ENCODE peak calls at places on chromosomes 7 and 10, in five cellular contexts. E is A549, G is HepG2, P is neural progenitor cell, V is AG09309. B is an unnamed sample.

GRCh38 chr7:37765872-37766525 is 82.4 kb upstream of the NME8 start:
- DNase-seq in E (no peak), G (no peak), P (no peak), V (no peak), B (no peak)

GRCh38 chr10:15214237-15214636 is 45.7 kb upstream of the NMT2 start:
- DNase-seq in E (no peak), G (no peak), P (no peak), V (no peak), B (no peak)

GRCh38 chr10:114593816-114594468 is 64.1 kb downstream of the ABLIM1 start:
- DNase-seq in E (no peak), G (no peak), P (no peak), V (no peak), B (no peak)

GRCh38 chr7:100626530-100627237 is 14.3 kb downstream of the MOSPD3 start:
- DNase-seq in E (peak; percentile 98), G (no peak), P (peak; percentile 89), V (peak; percentile 11), B (peak; percentile 89)

GRCh38 chr10:104307576-104308438 is 30.5 kb downstream of the ITPRIP start:
- DNase-seq in E (no peak), G (no peak), P (no peak), V (no peak), B (no peak)

GRCh38 chr10:101693701-101694055 is 1.3 kb downstream of the FBXW4 start:
- DNase-seq in E (peak; percentile 47), G (peak; percentile 44), P (no peak), V (no peak), B (no peak)

GRCh38 chr7:151851160-151851751 is 25.7 kb downstream of the PRKAG2 start:
- DNase-seq in E (no peak), G (no peak), P (no peak), V (no peak), B (peak; percentile 16)

GRCh38 chr7:129436335-129436923 is 2.2 kb downstream of the STRIP2 start:
- DNase-seq in E (no peak), G (no peak), P (no peak), V (no peak), B (no peak)

GRCh38 chr7:144513332-144513731 is 109.8 kb upstream of the NOBOX start:
- DNase-seq in E (peak; percentile 2), G (no peak), P (peak; percentile 59), V (no peak), B (no peak)

GRCh38 chr10:6701289-6701688 is 121.2 kb upstream of the PRKCQ start:
- DNase-seq in E (no peak), G (no peak), P (peak; percentile 18), V (no peak), B (peak; percentile 27)

GRCh38 chr10:52644678-52645434 is 127.7 kb downstream of the MBL2 start:
- DNase-seq in E (peak; percentile 17), G (peak; percentile 48), P (peak; percentile 63), V (no peak), B (peak; percentile 54)

GRCh38 chr10:118845776-118846175 is 91.0 kb upstream of the CACUL1 start:
- DNase-seq in E (no peak), G (no peak), P (no peak), V (no peak), B (no peak)

GRCh38 chr7:23893942-23894890 is 184.2 kb downstream of the STK31 start:
- DNase-seq in E (no peak), G (no peak), P (no peak), V (no peak), B (no peak)

GRCh38 chr7:116542618-116543017 is 17.8 kb downstream of the CAV1 start:
- DNase-seq in E (no peak), G (no peak), P (no peak), V (no peak), B (no peak)

GRCh38 chr10:49351669-49352068 is 44.2 kb downstream of the DRGX start:
- DNase-seq in E (no peak), G (no peak), P (no peak), V (no peak), B (no peak)

GRCh38 chr7:121344093-121344492 is 15.3 kb downstream of the WNT16 start:
- DNase-seq in E (no peak), G (no peak), P (no peak), V (no peak), B (no peak)

GRCh38 chr10:83273035-83273434 is 866.3 kb upstream of the GHITM start:
- DNase-seq in E (no peak), G (no peak), P (no peak), V (no peak), B (no peak)
- TF ChIP-seq CTCF in E (no peak), G (no peak), P (peak; percentile 42), V (peak; percentile 18), B (no peak)

GRCh38 chr10:97059872-97060205 is 125.9 kb downstream of the SLIT1 start:
- DNase-seq in E (no peak), G (no peak), P (no peak), V (no peak), B (no peak)
- TF ChIP-seq CTCF in E (no peak), G (no peak), P (no peak), V (no peak), B (no peak)

GRCh38 chr7:52168085-52168484 is 851.5 kb upstream of the COBL start:
- DNase-seq in E (peak; percentile 4), G (peak; percentile 11), P (peak; percentile 37), V (no peak), B (peak; percentile 31)
- TF ChIP-seq CTCF in E (no peak), G (peak; percentile 36), P (peak; percentile 64), V (no peak), B (peak; percentile 66)

GRCh38 chr7:158621042-158621441 is 33.4 kb upstream of the PTPRN2 start:
- DNase-seq in E (no peak), G (no peak), P (no peak), V (no peak), B (no peak)
- TF ChIP-seq CTCF in E (no peak), G (no peak), P (no peak), V (no peak), B (no peak)